ENCODE peak calls at places on chromosomes 1 and 21, in seven cellular contexts. J is Caco-2, M is IMR-90, Y is foreskin fibroblast, N is NB4, E is cardiac fibroblast, Z is heart right ventricle. Q is an unnamed sample.

GRCh38 chr1:218156602-218157001 is 128.5 kb upstream of the RRP15 start:
- DNase-seq in Y (no peak), N (no peak), M (no peak), E (no peak), Z (no peak), J (peak; percentile 61), Q (no peak)

GRCh38 chr1:232570007-232570406 is 59.9 kb downstream of the SIPA1L2 start:
- DNase-seq in M (peak; percentile 22), Y (no peak), N (no peak), J (no peak), Z (no peak), E (peak; percentile 56), Q (no peak)

GRCh38 chr1:180724055-180724454 is 92.2 kb downstream of the XPR1 start:
- DNase-seq in N (no peak), Z (no peak), E (no peak), J (no peak), Y (no peak), M (no peak), Q (no peak)

GRCh38 chr1:53581476-53581875 is 122.3 kb downstream of the DMRTB1 start:
- DNase-seq in Z (no peak), E (no peak), N (no peak), M (no peak), J (no peak), Y (no peak), Q (no peak)

GRCh38 chr1:58762806-58763205 is 21.0 kb downstream of the JUN start:
- DNase-seq in Y (peak; percentile 83), M (peak; percentile 63), E (peak; percentile 71), Z (no peak), J (no peak), N (no peak), Q (no peak)

GRCh38 chr1:42723511-42723910 is 16.5 kb downstream of the CLDN19 start:
- DNase-seq in M (no peak), N (no peak), Y (no peak), E (no peak), Z (no peak), J (no peak), Q (no peak)

GRCh38 chr1:154534263-154534844 is 24.1 kb downstream of the UBE2Q1 start:
- DNase-seq in Z (no peak), E (peak; percentile 27), Y (no peak), M (peak; percentile 22), J (peak; percentile 73), N (peak; percentile 18), Q (no peak)

GRCh38 chr1:231040019-231040799 is at the start of gene FAM89A:
- DNase-seq in M (no peak), Z (peak; percentile 67), Y (peak; percentile 35), N (peak; percentile 57), J (peak; percentile 60), E (peak; percentile 54), Q (no peak)

GRCh38 chr1:28592314-28593071 is 428 bp downstream of the RAB42 start:
- DNase-seq in J (no peak), M (no peak), Y (no peak), N (no peak), Z (no peak), E (no peak), Q (no peak)

GRCh38 chr1:12174789-12175455 is 8.1 kb downstream of the TNFRSF1B start:
- DNase-seq in J (no peak), E (peak; percentile 57), Z (peak; percentile 81), N (no peak), Y (no peak), M (no peak), Q (no peak)

GRCh38 chr1:108601708-108602410 is 42.0 kb downstream of the EEIG2 start:
- DNase-seq in Y (no peak), E (peak; percentile 38), J (no peak), Z (no peak), N (no peak), M (no peak), Q (no peak)

GRCh38 chr1:155219592-155220031 is 11.1 kb downstream of the MTX1 start:
- DNase-seq in Y (no peak), J (no peak), N (peak; percentile 63), Z (no peak), E (peak; percentile 23), M (no peak), Q (no peak)

GRCh38 chr1:209398330-209398991 is 185.1 kb upstream of the CAMK1G start:
- DNase-seq in M (peak; percentile 88), Y (peak; percentile 78), J (peak; percentile 78), E (peak; percentile 94), N (no peak), Z (peak; percentile 40), Q (peak; percentile 92)

GRCh38 chr1:29679828-29680558 is 443.7 kb downstream of the PTPRU start:
- DNase-seq in E (no peak), N (no peak), M (no peak), J (no peak), Z (no peak), Y (no peak), Q (no peak)

GRCh38 chr1:203124011-203124410 is 3.5 kb upstream of the ADORA1 start:
- DNase-seq in E (no peak), Z (no peak), N (no peak), J (no peak), Y (no peak), M (no peak), Q (no peak)

GRCh38 chr1:203126866-203127671 is 457 bp upstream of the ADORA1 start:
- DNase-seq in N (no peak), E (peak; percentile 35), J (peak; percentile 12), M (peak; percentile 4), Y (no peak), Z (no peak), Q (no peak)

GRCh38 chr1:203124546-203125317 is 2.8 kb upstream of the ADORA1 start:
- DNase-seq in N (no peak), Y (peak; percentile 35), Z (no peak), E (peak; percentile 36), J (no peak), M (peak; percentile 34), Q (no peak)

GRCh38 chr1:203127672-203128611 is at the start of gene ADORA1:
- DNase-seq in Z (peak; percentile 62), J (peak; percentile 66), E (peak; percentile 72), M (peak; percentile 41), N (peak; percentile 47), Y (peak; percentile 33), Q (no peak)

DNA sequence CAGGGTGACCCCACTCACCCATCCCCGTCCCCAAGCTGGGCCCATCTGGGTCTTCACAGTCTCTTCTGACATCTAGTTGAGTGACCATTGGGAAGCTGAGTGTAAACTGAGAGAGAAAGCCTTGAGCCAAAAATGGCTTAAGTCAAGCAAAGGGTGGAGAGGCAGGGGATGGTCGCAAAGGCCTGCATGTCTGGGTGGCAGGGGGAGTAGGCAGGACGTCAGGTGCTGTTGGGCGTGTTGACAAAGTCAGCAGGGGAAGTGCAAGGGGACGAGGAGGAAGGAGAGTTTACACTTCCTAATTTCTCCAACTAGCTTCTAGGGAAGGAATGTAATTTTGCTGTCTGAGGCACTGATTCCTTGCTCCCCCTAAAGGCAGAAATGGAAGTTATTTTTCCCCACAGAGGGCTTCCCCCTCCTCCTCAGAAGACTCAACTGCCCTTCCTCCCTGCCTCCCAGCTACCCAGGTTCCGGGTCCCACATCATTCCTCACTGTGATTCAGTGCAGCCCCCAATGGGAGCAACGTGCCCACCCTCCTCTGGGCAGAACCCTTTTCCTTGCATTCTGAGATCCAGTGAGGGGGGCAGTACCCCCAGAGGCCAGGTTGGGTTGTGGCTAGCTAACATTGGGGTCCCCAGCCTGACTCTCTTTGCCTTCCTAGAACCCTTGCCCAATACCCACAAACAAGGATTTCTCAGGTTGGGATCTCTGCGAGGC is 1.2 kb upstream of the ADORA1 start:
- DNase-seq in E (peak; percentile 59), N (peak; percentile 30), Y (no peak), J (no peak), Z (no peak), M (peak; percentile 22), Q (no peak)
- TF ChIP-seq CTCF in E (peak; percentile 47), N (peak; percentile 33), Y (peak; percentile 51), J (peak; percentile 50), Z (peak; percentile 47), M (peak; percentile 55), Q (peak; percentile 67)

DNA sequence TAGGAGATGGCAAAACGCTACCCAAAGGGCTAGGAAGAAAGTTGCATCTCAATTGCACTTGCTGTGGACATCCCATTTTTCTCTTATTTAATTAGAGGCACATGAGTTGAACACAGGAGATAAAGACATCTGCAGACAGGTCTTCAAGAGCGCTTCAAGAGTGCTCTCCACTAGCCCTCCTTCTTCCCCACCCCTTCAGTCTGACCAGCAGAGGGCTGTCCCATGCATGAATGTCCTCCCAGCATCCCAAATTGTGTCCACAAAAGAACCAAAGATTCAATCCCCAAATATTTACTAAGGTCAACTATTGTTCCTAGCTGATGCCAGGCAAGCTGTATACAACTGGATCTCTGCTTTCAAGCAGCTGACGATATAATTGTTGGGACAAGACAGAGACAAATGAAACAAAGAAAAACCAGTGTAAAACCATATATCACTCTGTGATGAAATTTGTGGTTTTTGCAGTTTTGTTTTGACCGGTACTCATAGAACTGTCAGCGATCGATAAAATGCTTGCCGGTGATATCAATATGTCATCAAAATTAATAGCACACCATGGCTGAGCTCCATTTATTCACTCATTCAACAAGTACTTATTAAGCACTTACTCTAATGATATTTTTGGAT is 174.2 kb downstream of the TNR start:
- DNase-seq in N (no peak), Z (no peak), M (no peak), E (no peak), J (no peak), Y (no peak), Q (no peak)
- TF ChIP-seq CTCF in N (peak; percentile 23), Z (no peak), M (no peak), E (no peak), J (peak; percentile 15), Y (no peak), Q (no peak)

DNA sequence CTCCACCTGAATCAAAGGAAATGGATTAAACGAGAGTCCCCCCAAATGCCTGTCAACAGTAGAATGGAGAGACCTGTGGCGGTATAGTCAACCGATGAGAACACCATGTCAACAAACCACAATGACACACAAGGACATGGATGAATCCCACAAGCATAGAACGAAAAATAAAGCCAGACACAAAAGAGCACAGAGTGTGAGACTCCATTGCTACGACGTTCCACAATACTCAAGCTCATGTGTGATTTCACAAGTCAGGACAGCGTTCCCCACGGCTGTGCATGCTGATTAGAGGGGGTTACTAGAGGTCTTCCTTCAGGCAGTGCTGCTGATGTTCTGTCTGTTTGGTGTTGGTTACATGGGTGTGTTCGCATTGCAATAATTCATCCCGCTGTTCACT is 5.8 kb upstream of the PLA2G2D start:
- DNase-seq in J (no peak), Z (no peak), N (no peak), E (peak; percentile 19), M (no peak), Y (no peak), Q (no peak)
- TF ChIP-seq CTCF in J (no peak), Z (no peak), N (no peak), E (no peak), M (no peak), Y (no peak), Q (no peak)

GRCh38 chr21:41662761-41663160 is 104.1 kb downstream of the RIPK4 start:
- DNase-seq in M (no peak), Y (no peak), N (no peak), Z (no peak), E (no peak), J (peak; percentile 17), Q (no peak)

GRCh38 chr21:41662161-41662560 is 104.7 kb downstream of the RIPK4 start:
- DNase-seq in M (no peak), Y (no peak), E (no peak), N (no peak), J (peak; percentile 7), Z (no peak), Q (no peak)

GRCh38 chr21:41660748-41661147 is 106.1 kb downstream of the RIPK4 start:
- DNase-seq in Z (no peak), J (peak; percentile 22), Y (no peak), M (no peak), E (no peak), N (no peak), Q (no peak)

GRCh38 chr21:41658321-41658720 is 108.5 kb downstream of the RIPK4 start:
- DNase-seq in Y (no peak), J (peak; percentile 20), Z (no peak), N (no peak), M (no peak), E (no peak), Q (no peak)

GRCh38 chr21:41659791-41660560 is 106.9 kb downstream of the RIPK4 start:
- DNase-seq in N (peak; percentile 48), M (peak; percentile 24), E (peak; percentile 70), Z (no peak), Y (no peak), J (peak; percentile 31), Q (no peak)
- TF ChIP-seq CTCF in N (no peak), M (no peak), E (peak; percentile 72), Z (no peak), Y (no peak), J (no peak), Q (no peak)

Q was measured in BJ.